ENCODE peak calls at places on chromosomes 3 and 15, in seven cellular contexts. P is right cardiac atrium; K is AG09319; D is stimulated activated CD8-positive, alpha-beta memory T cell treated with anti-CD3 and anti-CD28 coated beads, Interleukin-15, amount 100 ng/mL, for 4 hours; M is activated CD4-positive, alpha-beta T cell treated with anti-CD3 and anti-CD28 coated beads for 48 hours; W is thoracic aorta; N is effector CD4-positive, alpha-beta T cell. A is an unnamed sample.

GRCh38 chr3:148879256-148879655 is 14.2 kb downstream of the CPA3 start:
- DNase-seq in N (no peak), P (no peak), D (no peak), K (no peak), M (no peak), W (no peak), A (no peak)

GRCh38 chr15:44010114-44010513 is 183.3 kb downstream of the WDR76 start:
- DNase-seq in D (no peak), K (peak; percentile 42), M (no peak), W (no peak), N (no peak), P (no peak), A (no peak)

GRCh38 chr3:124986153-124987143 is 51.9 kb upstream of the MUC13 start:
- DNase-seq in M (no peak), W (no peak), P (peak; percentile 64), K (peak; percentile 57), N (no peak), D (no peak), A (no peak)

GRCh38 chr15:101114146-101114545 is 137.7 kb downstream of the CHSY1 start:
- DNase-seq in M (no peak), D (no peak), W (no peak), N (no peak), K (no peak), P (no peak), A (no peak)

GRCh38 chr3:192858849-192859585 is 58.6 kb downstream of the MB21D2 start:
- DNase-seq in N (no peak), D (no peak), W (no peak), M (no peak), P (no peak), K (no peak), A (no peak)

GRCh38 chr3:46904303-46905190 is 27.0 kb downstream of the PTH1R start:
- DNase-seq in W (no peak), P (peak; percentile 52), K (no peak), N (no peak), D (no peak), M (no peak), A (no peak)

GRCh38 chr3:191412764-191413163 is 48.2 kb upstream of the PYDC2 start:
- DNase-seq in M (no peak), W (no peak), N (no peak), K (peak; percentile 62), P (no peak), D (no peak), A (no peak)

GRCh38 chr3:64023187-64023860 is at the start of gene PSMD6:
- DNase-seq in D (peak; percentile 80), M (peak; percentile 95), W (peak; percentile 50), P (peak; percentile 95), K (peak; percentile 40), N (peak; percentile 88), A (peak; percentile 79)

GRCh38 chr3:54087581-54088410 is 34.6 kb upstream of the CACNA2D3 start:
- DNase-seq in M (no peak), D (no peak), W (no peak), P (peak; percentile 69), K (no peak), N (no peak), A (no peak)

GRCh38 chr3:73719877-73720276 is 95.1 kb upstream of the PDZRN3 start:
- DNase-seq in M (no peak), D (no peak), N (no peak), P (peak; percentile 67), W (no peak), K (no peak), A (no peak)

GRCh38 chr15:71232411-71232810 is 117.1 kb downstream of the THSD4 start:
- DNase-seq in D (no peak), K (no peak), P (no peak), W (no peak), N (no peak), M (no peak), A (no peak)

GRCh38 chr3:14451844-14452533 is 49.6 kb downstream of the SLC6A6 start:
- DNase-seq in N (no peak), P (peak; percentile 83), K (peak; percentile 72), D (no peak), W (no peak), M (no peak), A (no peak)

GRCh38 chr3:56397798-56398197 is 70.5 kb downstream of the ERC2 start:
- DNase-seq in N (no peak), W (no peak), M (no peak), K (no peak), P (no peak), D (no peak), A (no peak)

GRCh38 chr3:195238626-195239118 is 32.3 kb downstream of the XXYLT1 start:
- DNase-seq in D (no peak), N (no peak), P (peak; percentile 70), K (no peak), M (no peak), W (peak; percentile 0), A (no peak)

A was measured in mesothelial cell of epicardium.